ENCODE peak calls at places on chromosomes 11 and 22, in six cellular contexts. One of them, this sample, is unnamed.
A peak's percentile ranks its signal among the peaks of the same experiment; 100 is the strongest.

GRCh38 chr11:69144719-69145365 is 10.9 kb upstream of the SMIM38 start:
- DNase-seq in colonic mucosa: no peak
- DNase-seq in psoas muscle: no peak
- DNase-seq in foreskin fibroblast: no peak
- DNase-seq in heart left ventricle: no peak
- DNase-seq in GM23338: no peak
- DNase-seq in this sample: peak; percentile 36

GRCh38 chr22:50313600-50313999 is 6.2 kb upstream of the PLXNB2 start:
- DNase-seq in colonic mucosa: no peak
- DNase-seq in psoas muscle: no peak
- DNase-seq in foreskin fibroblast: no peak
- DNase-seq in heart left ventricle: no peak
- DNase-seq in GM23338: no peak
- DNase-seq in this sample: no peak

GRCh38 chr11:109421981-109422590 is at the start of gene C11orf87:
- DNase-seq in colonic mucosa: no peak
- DNase-seq in psoas muscle: no peak
- DNase-seq in foreskin fibroblast: no peak
- DNase-seq in heart left ventricle: no peak
- DNase-seq in GM23338: peak; percentile 77
- DNase-seq in this sample: no peak

GRCh38 chr11:133326332-133326731 is 206.0 kb downstream of the OPCML start:
- DNase-seq in colonic mucosa: no peak
- DNase-seq in psoas muscle: no peak
- DNase-seq in foreskin fibroblast: no peak
- DNase-seq in heart left ventricle: no peak
- DNase-seq in GM23338: no peak
- DNase-seq in this sample: no peak

GRCh38 chr11:116108161-116108560 is 603.9 kb upstream of the CADM1 start:
- DNase-seq in colonic mucosa: no peak
- DNase-seq in psoas muscle: no peak
- DNase-seq in foreskin fibroblast: no peak
- DNase-seq in heart left ventricle: no peak
- DNase-seq in GM23338: no peak
- DNase-seq in this sample: no peak

GRCh38 chr11:59841514-59841913 is 3.8 kb downstream of the CBLIF start:
- DNase-seq in colonic mucosa: no peak
- DNase-seq in psoas muscle: no peak
- DNase-seq in foreskin fibroblast: no peak
- DNase-seq in heart left ventricle: no peak
- DNase-seq in GM23338: no peak
- DNase-seq in this sample: no peak

GRCh38 chr11:82683029-82683428 is 50.6 kb downstream of the FAM181B start:
- DNase-seq in colonic mucosa: no peak
- DNase-seq in psoas muscle: no peak
- DNase-seq in foreskin fibroblast: no peak
- DNase-seq in heart left ventricle: no peak
- DNase-seq in GM23338: peak; percentile 68
- DNase-seq in this sample: no peak

GRCh38 chr22:37431811-37432707 is 4.8 kb upstream of the ELFN2 start:
- DNase-seq in colonic mucosa: no peak
- DNase-seq in psoas muscle: no peak
- DNase-seq in foreskin fibroblast: peak; percentile 96
- DNase-seq in heart left ventricle: no peak
- DNase-seq in GM23338: no peak
- DNase-seq in this sample: peak; percentile 98

GRCh38 chr22:43216738-43217137 is 29.8 kb upstream of the TTLL12 start:
- DNase-seq in colonic mucosa: no peak
- DNase-seq in psoas muscle: no peak
- DNase-seq in foreskin fibroblast: no peak
- DNase-seq in heart left ventricle: no peak
- DNase-seq in GM23338: no peak
- DNase-seq in this sample: no peak

GRCh38 chr11:129881570-129882170 is 13.7 kb downstream of the NFRKB start:
- DNase-seq in colonic mucosa: peak; percentile 38
- DNase-seq in psoas muscle: no peak
- DNase-seq in foreskin fibroblast: peak; percentile 29
- DNase-seq in heart left ventricle: no peak
- DNase-seq in GM23338: peak; percentile 75
- DNase-seq in this sample: no peak

GRCh38 chr11:111465400-111465799 is 46.8 kb downstream of the BTG4 start:
- DNase-seq in colonic mucosa: no peak
- DNase-seq in psoas muscle: no peak
- DNase-seq in foreskin fibroblast: peak; percentile 76
- DNase-seq in heart left ventricle: no peak
- DNase-seq in GM23338: no peak
- DNase-seq in this sample: no peak

GRCh38 chr11:13271060-13271693 is 6.4 kb upstream of the BMAL1 start:
- DNase-seq in colonic mucosa: peak; percentile 71
- DNase-seq in psoas muscle: no peak
- DNase-seq in foreskin fibroblast: no peak
- DNase-seq in heart left ventricle: no peak
- DNase-seq in GM23338: no peak
- DNase-seq in this sample: no peak

GRCh38 chr22:42688241-42688913 is 32.3 kb downstream of the A4GALT start:
- DNase-seq in colonic mucosa: peak; percentile 73
- DNase-seq in psoas muscle: peak; percentile 92
- DNase-seq in foreskin fibroblast: peak; percentile 89
- DNase-seq in heart left ventricle: peak; percentile 92
- DNase-seq in GM23338: peak; percentile 70
- DNase-seq in this sample: no peak

GRCh38 chr11:61781585-61781984 is 10.8 kb downstream of the TMEM258 start:
- DNase-seq in colonic mucosa: no peak
- DNase-seq in psoas muscle: no peak
- DNase-seq in foreskin fibroblast: no peak
- DNase-seq in heart left ventricle: no peak
- DNase-seq in GM23338: no peak
- DNase-seq in this sample: no peak

GRCh38 chr11:134369656-134370525 is 38.1 kb downstream of the GLB1L2 start:
- DNase-seq in colonic mucosa: no peak
- DNase-seq in psoas muscle: no peak
- DNase-seq in foreskin fibroblast: no peak
- DNase-seq in heart left ventricle: no peak
- DNase-seq in GM23338: no peak
- DNase-seq in this sample: no peak

GRCh38 chr22:31951201-31952093 is 7.1 kb downstream of the YWHAH start:
- DNase-seq in colonic mucosa: no peak
- DNase-seq in psoas muscle: no peak
- DNase-seq in foreskin fibroblast: no peak
- DNase-seq in heart left ventricle: no peak
- DNase-seq in GM23338: no peak
- DNase-seq in this sample: no peak

GRCh38 chr22:21942407-21942895 is 10.2 kb downstream of the PPM1F start:
- DNase-seq in colonic mucosa: peak; percentile 44
- DNase-seq in psoas muscle: peak; percentile 88
- DNase-seq in foreskin fibroblast: peak; percentile 85
- DNase-seq in heart left ventricle: peak; percentile 90
- DNase-seq in GM23338: no peak
- DNase-seq in this sample: no peak

GRCh38 chr22:41947181-41948080 is 479 bp upstream of the CENPM start:
- DNase-seq in colonic mucosa: no peak
- DNase-seq in psoas muscle: no peak
- DNase-seq in foreskin fibroblast: no peak
- DNase-seq in heart left ventricle: no peak
- DNase-seq in GM23338: no peak
- DNase-seq in this sample: no peak

GRCh38 chr11:74462009-74462408 is 5.3 kb downstream of the KCNE3 start:
- DNase-seq in colonic mucosa: peak; percentile 69
- DNase-seq in psoas muscle: peak; percentile 80
- DNase-seq in foreskin fibroblast: no peak
- DNase-seq in heart left ventricle: peak; percentile 77
- DNase-seq in GM23338: peak; percentile 11
- DNase-seq in this sample: no peak

GRCh38 chr11:20840341-20840740 is 171.0 kb downstream of the NELL1 start:
- DNase-seq in colonic mucosa: no peak
- DNase-seq in psoas muscle: no peak
- DNase-seq in foreskin fibroblast: no peak
- DNase-seq in heart left ventricle: no peak
- DNase-seq in GM23338: no peak
- DNase-seq in this sample: no peak

GRCh38 chr11:35393093-35393492 is 26.3 kb downstream of the SLC1A2 start:
- DNase-seq in colonic mucosa: no peak
- DNase-seq in psoas muscle: no peak
- DNase-seq in foreskin fibroblast: peak; percentile 50
- DNase-seq in heart left ventricle: no peak
- DNase-seq in GM23338: no peak
- DNase-seq in this sample: no peak

GRCh38 chr22:31400023-31400397 is 606 bp downstream of the DRG1 start:
- DNase-seq in colonic mucosa: no peak
- DNase-seq in psoas muscle: no peak
- DNase-seq in foreskin fibroblast: no peak
- DNase-seq in heart left ventricle: no peak
- DNase-seq in GM23338: peak; percentile 7
- DNase-seq in this sample: no peak

GRCh38 chr11:121236115-121237001 is 56.2 kb upstream of the SC5D start:
- DNase-seq in colonic mucosa: no peak
- DNase-seq in psoas muscle: no peak
- DNase-seq in foreskin fibroblast: no peak
- DNase-seq in heart left ventricle: no peak
- DNase-seq in GM23338: peak; percentile 25
- DNase-seq in this sample: peak; percentile 60

DNA sequence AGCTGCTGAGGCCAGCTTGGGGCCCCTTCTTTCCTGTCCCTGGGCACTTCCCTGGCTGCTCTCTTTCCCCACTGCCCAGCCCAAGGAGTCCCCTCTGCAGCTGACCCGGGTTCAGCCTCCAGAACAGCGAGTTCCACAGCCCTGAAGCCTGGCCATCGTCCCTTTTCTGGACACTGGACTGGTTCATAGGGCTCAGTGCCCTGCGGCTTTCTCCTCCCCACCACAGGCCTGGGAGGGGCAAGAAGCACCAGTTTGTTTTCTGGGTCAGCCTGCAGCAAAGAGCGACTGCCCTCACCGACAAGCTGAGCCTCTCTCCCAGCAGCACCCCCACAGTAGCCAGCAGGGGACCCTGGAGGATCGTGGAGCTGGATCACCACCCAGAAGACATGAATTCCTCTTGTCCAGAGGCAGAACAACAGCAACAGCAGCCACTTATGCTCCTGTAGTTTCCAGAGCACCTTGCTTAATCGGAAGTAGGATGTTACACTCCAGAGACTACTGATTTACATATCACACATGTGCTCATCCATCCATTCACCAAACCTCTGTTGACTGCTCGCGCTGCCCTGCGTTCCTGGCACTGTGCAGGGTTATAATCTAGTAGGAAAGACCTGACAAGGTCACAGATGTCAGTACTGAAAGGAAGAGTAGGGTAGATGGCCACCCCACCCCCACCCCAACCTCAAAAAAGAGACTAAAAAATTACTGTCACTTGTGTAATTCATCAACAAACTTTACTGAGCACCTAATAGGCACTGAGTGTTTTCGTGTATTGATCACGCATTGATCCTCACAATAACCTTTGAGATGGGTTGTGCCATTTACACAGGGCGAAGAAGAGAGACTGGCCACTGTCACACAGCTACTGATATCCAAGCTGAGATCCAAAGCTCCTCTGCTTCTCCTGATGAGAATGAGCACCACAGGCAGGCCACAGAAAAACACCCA is 13.0 kb upstream of the CXCR5 start:
- DNase-seq in colonic mucosa: peak; percentile 30
- DNase-seq in psoas muscle: no peak
- DNase-seq in foreskin fibroblast: no peak
- DNase-seq in heart left ventricle: peak; percentile 35
- DNase-seq in GM23338: peak; percentile 42
- DNase-seq in this sample: no peak
- H3K4me3 ChIP-seq in colonic mucosa: no peak overlapping the region
- H3K4me3 ChIP-seq in psoas muscle: peak overlapping the region; percentile 58
- H3K4me3 ChIP-seq in foreskin fibroblast: no peak overlapping the region
- H3K4me3 ChIP-seq in heart left ventricle: no peak overlapping the region
- H3K4me3 ChIP-seq in GM23338: peak overlapping the region; percentile 34
- H3K4me3 ChIP-seq in this sample: no peak overlapping the region

DNA sequence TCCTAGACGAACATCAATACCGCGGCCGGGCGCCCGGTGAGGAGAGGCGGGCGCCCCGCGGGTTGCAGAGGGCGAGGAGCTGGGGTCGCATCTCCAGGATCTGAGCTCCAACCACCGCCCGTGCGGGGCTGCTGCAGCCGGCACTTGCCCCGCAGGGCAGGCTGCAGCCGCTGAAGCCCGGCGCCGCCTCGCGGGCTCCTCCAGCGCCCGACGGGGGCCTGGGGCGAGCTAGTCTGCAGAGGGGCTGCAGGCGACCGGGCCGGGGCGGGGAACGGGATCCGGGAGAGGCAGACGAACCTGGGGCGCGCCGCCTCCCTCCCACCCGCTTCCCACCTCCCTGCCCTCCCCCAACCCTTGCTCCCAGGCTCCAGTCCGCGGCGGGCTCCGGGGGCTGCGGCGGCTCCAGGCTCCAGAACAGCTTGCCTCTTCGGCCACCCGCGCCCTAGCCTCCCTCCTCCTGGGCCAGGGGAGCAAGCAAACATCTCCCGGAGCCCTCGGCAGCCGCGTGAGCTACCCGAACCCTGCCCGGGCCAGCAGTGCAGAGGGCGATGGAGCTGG is 858 bp downstream of the TENM4 start:
- DNase-seq in colonic mucosa: peak; percentile 19
- DNase-seq in psoas muscle: peak; percentile 34
- DNase-seq in foreskin fibroblast: no peak
- DNase-seq in heart left ventricle: peak; percentile 13
- DNase-seq in GM23338: peak; percentile 65
- DNase-seq in this sample: no peak
- TF ChIP-seq CTCF in colonic mucosa: no peak
- TF ChIP-seq CTCF in psoas muscle: no peak
- TF ChIP-seq CTCF in foreskin fibroblast: no peak
- TF ChIP-seq CTCF in heart left ventricle: no peak
- TF ChIP-seq CTCF in GM23338: no peak
- TF ChIP-seq CTCF in this sample: no peak

GRCh38 chr11:47948137-47948536 is 32.2 kb upstream of the PTPRJ start:
- DNase-seq in colonic mucosa: no peak
- DNase-seq in psoas muscle: no peak
- DNase-seq in foreskin fibroblast: no peak
- DNase-seq in heart left ventricle: no peak
- DNase-seq in GM23338: peak; percentile 27
- DNase-seq in this sample: no peak

GRCh38 chr11:47944555-47945128 is 35.7 kb upstream of the PTPRJ start:
- DNase-seq in colonic mucosa: no peak
- DNase-seq in psoas muscle: no peak
- DNase-seq in foreskin fibroblast: no peak
- DNase-seq in heart left ventricle: no peak
- DNase-seq in GM23338: no peak
- DNase-seq in this sample: no peak

GRCh38 chr11:47946682-47947575 is 33.4 kb upstream of the PTPRJ start:
- DNase-seq in colonic mucosa: peak; percentile 82
- DNase-seq in psoas muscle: peak; percentile 86
- DNase-seq in foreskin fibroblast: peak; percentile 88
- DNase-seq in heart left ventricle: peak; percentile 23
- DNase-seq in GM23338: peak; percentile 40
- DNase-seq in this sample: peak; percentile 86

GRCh38 chr11:47941907-47942558 is 38.3 kb upstream of the PTPRJ start:
- DNase-seq in colonic mucosa: no peak
- DNase-seq in psoas muscle: no peak
- DNase-seq in foreskin fibroblast: no peak
- DNase-seq in heart left ventricle: peak; percentile 10
- DNase-seq in GM23338: peak; percentile 26
- DNase-seq in this sample: no peak

GRCh38 chr11:47943721-47944554 is 36.4 kb upstream of the PTPRJ start:
- DNase-seq in colonic mucosa: no peak
- DNase-seq in psoas muscle: no peak
- DNase-seq in foreskin fibroblast: no peak
- DNase-seq in heart left ventricle: no peak
- DNase-seq in GM23338: peak; percentile 86
- DNase-seq in this sample: no peak
- H3K4me3 ChIP-seq in colonic mucosa: no peak overlapping the region
- H3K4me3 ChIP-seq in psoas muscle: no peak overlapping the region
- H3K4me3 ChIP-seq in foreskin fibroblast: no peak overlapping the region
- H3K4me3 ChIP-seq in heart left ventricle: no peak overlapping the region
- H3K4me3 ChIP-seq in GM23338: peak overlapping the region; percentile 44
- H3K4me3 ChIP-seq in this sample: no peak overlapping the region

GRCh38 chr22:46001046-46001425 is 24.1 kb upstream of the WNT7B start:
- DNase-seq in colonic mucosa: no peak
- DNase-seq in psoas muscle: no peak
- DNase-seq in foreskin fibroblast: no peak
- DNase-seq in heart left ventricle: no peak
- DNase-seq in GM23338: no peak
- DNase-seq in this sample: no peak
- TF ChIP-seq CTCF in colonic mucosa: no peak
- TF ChIP-seq CTCF in psoas muscle: no peak
- TF ChIP-seq CTCF in foreskin fibroblast: peak; percentile 4
- TF ChIP-seq CTCF in heart left ventricle: no peak
- TF ChIP-seq CTCF in GM23338: peak; percentile 3
- TF ChIP-seq CTCF in this sample: no peak

This sample was measured in retinal pigment epithelial cell.